ENCODE peak calls at places on chromosome 9, in seven cellular contexts. X is neural progenitor cell, E is fibroblast of lung, B is mammary epithelial cell, S is HepG2, Y is IMR-90, N is A549. H is an unnamed sample.

GRCh38 chr9:133979921-133980863 is 11.9 kb downstream of the VAV2 start:
- DNase-seq in X (no peak), E (no peak), B (no peak), S (no peak), Y (no peak), N (no peak), H (no peak)

GRCh38 chr9:18795947-18796705 is 236.9 kb downstream of the SAXO1 start:
- DNase-seq in X (peak), E (peak), B (no peak), S (no peak), Y (peak), N (no peak), H (no peak)

GRCh38 chr9:5949103-5949699 is 58.5 kb downstream of the MLANA start:
- DNase-seq in X (no peak), E (peak), B (peak), S (no peak), Y (peak), N (no peak), H (peak)

GRCh38 chr9:83633260-83633659 is 10.3 kb downstream of the IDNK start:
- DNase-seq in X (no peak), E (no peak), B (no peak), S (no peak), Y (no peak), N (no peak), H (no peak)

GRCh38 chr9:121690316-121690715 is 38.9 kb downstream of the DAB2IP start:
- DNase-seq in X (peak), E (no peak), B (no peak), S (no peak), Y (no peak), N (no peak), H (peak)

GRCh38 chr9:5442400-5443011 is 4.8 kb upstream of the PLGRKT start:
- DNase-seq in X (peak), E (peak), B (peak), S (peak), Y (peak), N (peak), H (peak)

GRCh38 chr9:12775373-12775962 is 648 bp downstream of the LURAP1L start:
- DNase-seq in X (peak), E (peak), B (no peak), S (no peak), Y (no peak), N (no peak), H (peak)

GRCh38 chr9:72978724-72979123 is 25.9 kb upstream of the ALDH1A1 start:
- DNase-seq in X (no peak), E (peak), B (peak), S (no peak), Y (no peak), N (no peak), H (no peak)

GRCh38 chr9:137387034-137387890 is 35.7 kb downstream of the EXD3 start:
- DNase-seq in X (peak), E (no peak), B (no peak), S (no peak), Y (no peak), N (no peak), H (no peak)

GRCh38 chr9:111945216-111945615 is 48.6 kb downstream of the UGCG start:
- DNase-seq in X (no peak), E (peak), B (no peak), S (no peak), Y (peak), N (no peak), H (no peak)

GRCh38 chr9:31715250-31715649 is 669.2 kb upstream of the ACO1 start:
- DNase-seq in X (peak), E (peak), B (no peak), S (no peak), Y (no peak), N (no peak), H (no peak)

GRCh38 chr9:96777539-96777864 is 385 bp downstream of the ZNF510 start:
- DNase-seq in X (no peak), E (no peak), B (no peak), S (no peak), Y (no peak), N (no peak), H (no peak)

GRCh38 chr9:120893585-120893857 is 16.5 kb upstream of the PHF19 start:
- DNase-seq in X (no peak), E (peak), B (no peak), S (no peak), Y (peak), N (no peak), H (no peak)

GRCh38 chr9:5582835-5583195 is 46.1 kb upstream of the RIC1 start:
- DNase-seq in X (no peak), E (peak), B (peak), S (no peak), Y (peak), N (no peak), H (no peak)

GRCh38 chr9:123453904-123454321 is 97.9 kb downstream of the CRB2 start:
- DNase-seq in X (no peak), E (peak), B (no peak), S (peak), Y (no peak), N (no peak), H (no peak)

GRCh38 chr9:98709968-98710965 is 1.5 kb upstream of the GABBR2 start:
- DNase-seq in X (peak), E (peak), B (peak), S (no peak), Y (peak), N (no peak), H (peak)

GRCh38 chr9:134303601-134304000 is 22.7 kb upstream of the RXRA start:
- DNase-seq in X (no peak), E (no peak), B (no peak), S (no peak), Y (no peak), N (no peak), H (no peak)

GRCh38 chr9:87256973-87257372 is 240.7 kb upstream of the DAPK1 start:
- DNase-seq in X (no peak), E (peak), B (peak), S (no peak), Y (peak), N (no peak), H (no peak)

GRCh38 chr9:76868897-76869296 is 37.0 kb downstream of the PRUNE2 start:
- DNase-seq in X (peak), E (peak), B (peak), S (no peak), Y (no peak), N (no peak), H (no peak)

GRCh38 chr9:1875921-1876448 is 139.2 kb upstream of the SMARCA2 start:
- DNase-seq in X (no peak), E (no peak), B (no peak), S (no peak), Y (no peak), N (no peak), H (no peak)

GRCh38 chr9:123410281-123410910 is 54.4 kb downstream of the CRB2 start:
- DNase-seq in X (no peak), E (no peak), B (no peak), S (no peak), Y (no peak), N (no peak), H (no peak)

GRCh38 chr9:124828679-124829669 is 24.3 kb upstream of the WDR38 start:
- DNase-seq in X (no peak), E (no peak), B (no peak), S (no peak), Y (no peak), N (no peak), H (no peak)

GRCh38 chr9:123373941-123374340 is 17.9 kb downstream of the CRB2 start:
- DNase-seq in X (peak), E (peak), B (no peak), S (no peak), Y (no peak), N (no peak), H (no peak)

GRCh38 chr9:79377315-79377855 is 194.4 kb upstream of the TLE4 start:
- DNase-seq in X (no peak), E (peak), B (no peak), S (no peak), Y (peak), N (no peak), H (no peak)

GRCh38 chr9:133619791-133620190 is 10.6 kb upstream of the FAM163B start:
- DNase-seq in X (no peak), E (no peak), B (no peak), S (no peak), Y (no peak), N (no peak), H (no peak)

GRCh38 chr9:5553211-5553610 is 42.9 kb downstream of the PDCD1LG2 start:
- DNase-seq in X (no peak), E (peak), B (no peak), S (no peak), Y (peak), N (no peak), H (no peak)

GRCh38 chr9:129102791-129103594 is 7.6 kb downstream of the CRAT start:
- DNase-seq in X (peak), E (peak), B (peak), S (peak), Y (peak), N (peak), H (peak)

GRCh38 chr9:83336696-83337095 is 201.5 kb downstream of the FRMD3 start:
- DNase-seq in X (peak), E (peak), B (peak), S (peak), Y (no peak), N (no peak), H (no peak)

GRCh38 chr9:134066546-134066922 is 1.3 kb downstream of the BRD3 start:
- DNase-seq in X (peak), E (peak), B (no peak), S (no peak), Y (peak), N (peak), H (no peak)

GRCh38 chr9:82363666-82364065 is 375.1 kb downstream of the SPATA31D1 start:
- DNase-seq in X (no peak), E (peak), B (no peak), S (no peak), Y (no peak), N (no peak), H (no peak)

GRCh38 chr9:75089369-75089766 is 1.1 kb downstream of the OSTF1 start:
- DNase-seq in X (no peak), E (no peak), B (no peak), S (no peak), Y (no peak), N (no peak), H (no peak)

GRCh38 chr9:71209890-71210289 is 88.5 kb upstream of the TRPM3 start:
- DNase-seq in X (no peak), E (no peak), B (no peak), S (no peak), Y (no peak), N (no peak), H (no peak)

GRCh38 chr9:109022909-109023308 is 9.6 kb upstream of the CTNNAL1 start:
- DNase-seq in X (no peak), E (no peak), B (no peak), S (peak), Y (no peak), N (no peak), H (no peak)

GRCh38 chr9:83956288-83957028 is 23.6 kb downstream of the HNRNPK start:
- DNase-seq in X (no peak), E (peak), B (no peak), S (peak), Y (no peak), N (peak), H (no peak)

GRCh38 chr9:112664541-112664940 is 53.4 kb downstream of the INIP start:
- DNase-seq in X (no peak), E (peak), B (no peak), S (no peak), Y (no peak), N (no peak), H (no peak)

GRCh38 chr9:135604437-135605237 is 34.7 kb downstream of the GLT6D1 start:
- DNase-seq in X (no peak), E (no peak), B (no peak), S (no peak), Y (no peak), N (no peak), H (no peak)

GRCh38 chr9:110013064-110013463 is 194.9 kb downstream of the C9orf152 start:
- DNase-seq in X (no peak), E (no peak), B (no peak), S (no peak), Y (no peak), N (no peak), H (no peak)

GRCh38 chr9:120970249-120970648 is 43.7 kb upstream of the TRAF1 start:
- DNase-seq in X (no peak), E (no peak), B (no peak), S (peak), Y (peak), N (no peak), H (peak)

GRCh38 chr9:6106576-6107339 is 91.3 kb upstream of the RANBP6 start:
- DNase-seq in X (peak), E (peak), B (peak), S (peak), Y (peak), N (peak), H (peak)

GRCh38 chr9:27645166-27645840 is 72.0 kb upstream of the C9orf72 start:
- DNase-seq in X (peak), E (no peak), B (no peak), S (no peak), Y (no peak), N (no peak), H (no peak)
- TF ChIP-seq CTCF in X (no peak), E (no peak), B (no peak), S (no peak), Y (no peak), N (no peak), H (no peak)

DNA sequence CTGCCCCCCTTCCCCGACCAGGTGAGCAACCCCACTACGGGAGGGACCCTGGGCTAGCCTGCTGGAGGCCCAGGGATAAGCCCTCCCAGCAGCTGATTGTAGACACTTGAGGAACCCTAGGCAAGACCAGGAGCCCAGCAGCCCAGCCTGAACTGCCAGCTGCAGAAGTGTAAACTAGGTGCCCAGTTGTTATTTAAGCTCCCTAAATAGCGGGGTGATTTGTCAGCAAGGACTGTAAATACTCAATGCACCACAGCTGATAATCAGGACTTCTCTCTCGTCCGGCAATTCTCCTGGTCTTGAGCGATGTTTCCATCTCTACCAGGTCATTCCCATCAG is 41.2 kb downstream of the RAPGEF1 start:
- DNase-seq in X (no peak), E (no peak), B (no peak), S (no peak), Y (no peak), N (no peak), H (no peak)
- H3K27ac ChIP-seq in X (no peak), E (no peak), B (no peak), S (no peak), Y (no peak), N (peak), H (no peak)

GRCh38 chr9:9631302-9631701 is 981.5 kb downstream of the PTPRD start:
- DNase-seq in X (no peak), E (peak), B (no peak), S (no peak), Y (no peak), N (no peak), H (no peak)
- H3K4me2 ChIP-seq in X (no peak), E (no peak), B (no peak), S (no peak), Y (no peak), N (no peak), H (no peak)

GRCh38 chr9:36023260-36024048 is 13.3 kb upstream of the RECK start:
- DNase-seq in X (peak), E (peak), B (peak), S (peak), Y (peak), N (peak), H (peak)
- TF ChIP-seq CTCF in X (peak), E (peak), B (peak), S (peak), Y (peak), N (peak), H (peak)

GRCh38 chr9:126400571-126400970 is 73.9 kb downstream of the MVB12B start:
- DNase-seq in X (no peak), E (no peak), B (no peak), S (no peak), Y (no peak), N (no peak), H (no peak)
- H3K27ac ChIP-seq in X (no peak), E (no peak), B (no peak), S (no peak), Y (no peak), N (no peak), H (no peak)

GRCh38 chr9:69355232-69355631 is 30.2 kb downstream of the ENTREP1 start:
- DNase-seq in X (no peak), E (no peak), B (no peak), S (no peak), Y (no peak), N (no peak), H (no peak)
- H3K4me2 ChIP-seq in X (no peak), E (no peak), B (no peak), S (no peak), Y (no peak), N (no peak), H (no peak)

DNA sequence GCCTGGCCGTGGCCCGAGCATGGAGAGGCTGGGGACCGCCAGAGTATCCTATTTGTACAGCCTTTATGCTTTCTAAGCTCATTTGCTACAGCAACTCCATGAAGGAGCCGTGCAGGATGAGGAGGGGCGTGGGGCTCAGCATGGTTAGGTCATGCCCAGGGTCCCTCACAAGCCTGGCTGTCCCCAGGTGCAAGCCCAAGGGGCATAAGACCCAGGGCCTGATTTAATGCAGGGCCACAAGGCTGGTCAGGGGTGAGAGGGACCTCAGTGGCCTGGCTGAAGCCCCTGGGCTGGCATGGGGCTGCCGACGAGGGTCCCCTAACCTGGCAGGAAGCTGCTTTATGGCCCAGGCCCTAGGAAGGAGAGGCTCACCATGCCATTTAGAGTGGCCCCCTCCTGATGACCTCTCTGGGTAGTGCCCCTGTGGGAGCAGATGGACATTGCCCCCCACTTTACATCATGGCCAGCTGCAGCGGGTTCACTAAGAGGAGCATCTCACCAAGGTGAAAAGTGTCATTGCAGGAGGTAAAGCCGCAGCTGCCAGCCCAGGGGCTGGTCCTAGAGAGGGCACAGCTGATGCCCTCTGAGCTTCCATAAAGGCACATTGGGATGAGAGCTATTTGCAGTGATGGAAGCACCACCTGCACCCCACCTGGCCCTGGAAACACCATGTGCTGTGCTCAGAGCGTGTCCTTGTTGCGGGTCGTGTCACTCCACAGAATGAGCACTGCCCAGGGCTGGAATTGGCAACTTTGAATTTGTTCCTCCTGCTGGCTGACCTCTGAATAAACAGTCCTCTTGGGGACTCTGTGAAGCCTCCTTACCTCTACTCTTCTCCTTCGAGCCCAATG is 58.9 kb downstream of the ZNF618 start:
- DNase-seq in X (no peak), E (no peak), B (no peak), S (no peak), Y (no peak), N (no peak), H (no peak)
- TF ChIP-seq CTCF in X (no peak), E (no peak), B (no peak), S (no peak), Y (no peak), N (no peak), H (no peak)

DNA sequence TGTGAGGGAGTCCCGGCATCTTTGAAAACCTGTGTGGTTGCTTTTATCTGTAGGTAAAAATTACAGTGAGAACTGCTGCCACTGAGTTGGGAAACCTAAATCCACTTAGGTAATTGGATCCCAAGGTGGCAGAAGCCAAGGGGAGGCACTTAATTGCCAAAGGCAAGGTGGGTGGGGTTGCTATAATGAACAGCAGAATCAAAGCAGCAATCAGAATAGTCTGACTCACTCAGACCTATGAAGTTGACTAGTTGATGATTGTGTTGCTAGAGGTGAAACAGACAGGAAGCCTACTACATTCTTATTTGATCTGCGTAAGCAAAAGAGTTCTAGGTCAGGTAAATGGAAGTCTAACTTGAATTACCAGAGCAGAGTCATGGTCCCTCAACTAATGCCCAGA is 17.3 kb upstream of the BICD2 start:
- DNase-seq in X (no peak), E (no peak), B (peak), S (no peak), Y (no peak), N (no peak), H (no peak)
- H3K27ac ChIP-seq in X (no peak), E (no peak), B (peak), S (no peak), Y (no peak), N (no peak), H (no peak)

GRCh38 chr9:93346240-93347112 is 105.0 kb upstream of the FAM120A start:
- DNase-seq in X (peak), E (peak), B (no peak), S (no peak), Y (no peak), N (no peak), H (peak)
- H3K4me2 ChIP-seq in X (peak), E (peak), B (peak), S (no peak), Y (peak), N (no peak), H (peak)